ENCODE peak calls at places on chromosomes 1 and 21, in nine cellular contexts. V, D, A, O, E, K, U, S and J are unnamed samples. For H3K9me2 and H3K4me1, the result is how much of the 10 kb centered on the place peaks cover.

GRCh38 chr1:54464031-54464476 is 57.9 kb upstream of the SSBP3 start:
- DNase-seq in V (no peak), D (no peak), A (no peak), O (peak), E (no peak), K (no peak), U (no peak), S (peak), J (no peak)

GRCh38 chr1:223695014-223695413 is 17.3 kb upstream of the CAPN2 start:
- DNase-seq in V (no peak), D (no peak), A (peak), O (no peak), E (no peak), K (no peak), U (no peak), S (no peak), J (no peak)

GRCh38 chr1:24393892-24394291 is 19.7 kb downstream of the STPG1 start:
- DNase-seq in V (no peak), D (no peak), A (no peak), O (no peak), E (peak), K (no peak), U (peak), S (no peak), J (no peak)

GRCh38 chr21:29555601-29556000 is 256.9 kb downstream of the BACH1 start:
- DNase-seq in V (no peak), D (no peak), A (no peak), O (no peak), E (no peak), K (no peak), U (no peak), S (no peak), J (no peak)

GRCh38 chr1:2950926-2951305 is 70.4 kb upstream of the ACTRT2 start:
- DNase-seq in V (no peak), D (no peak), A (no peak), O (no peak), E (no peak), K (no peak), U (no peak), S (no peak), J (no peak)

GRCh38 chr1:245465666-245466065 is 310.9 kb downstream of the KIF26B start:
- DNase-seq in V (no peak), D (no peak), A (no peak), O (no peak), E (no peak), K (no peak), U (no peak), S (no peak), J (no peak)

GRCh38 chr1:5267603-5268235 is 613.3 kb downstream of the AJAP1 start:
- DNase-seq in V (no peak), D (no peak), A (no peak), O (no peak), E (no peak), K (no peak), U (no peak), S (peak), J (no peak)

GRCh38 chr1:39919545-39919944 is 17.8 kb upstream of the MYCL start:
- DNase-seq in V (peak), D (peak), A (peak), O (peak), E (peak), K (peak), U (peak), S (peak), J (peak)

GRCh38 chr1:4425892-4426291 is 228.5 kb upstream of the AJAP1 start:
- DNase-seq in V (no peak), D (no peak), A (peak), O (peak), E (no peak), K (peak), U (peak), S (peak), J (peak)

GRCh38 chr1:168439451-168440375 is 104.1 kb downstream of the XCL2 start:
- DNase-seq in V (peak), D (peak), A (peak), O (peak), E (peak), K (peak), U (peak), S (peak), J (peak)

GRCh38 chr1:206022766-206023165 is 929 bp downstream of the CTSE start:
- DNase-seq in V (no peak), D (no peak), A (no peak), O (no peak), E (no peak), K (no peak), U (no peak), S (no peak), J (no peak)

GRCh38 chr1:29584816-29585600 is 348.7 kb downstream of the PTPRU start:
- DNase-seq in V (no peak), D (no peak), A (no peak), O (no peak), E (no peak), K (no peak), U (peak), S (no peak), J (no peak)

GRCh38 chr1:66705100-66705499 is 47.2 kb upstream of the DYNLT5 start:
- DNase-seq in V (no peak), D (no peak), A (peak), O (no peak), E (no peak), K (no peak), U (no peak), S (no peak), J (no peak)

GRCh38 chr21:41641821-41642368 is 125.0 kb downstream of the RIPK4 start:
- DNase-seq in V (no peak), D (no peak), A (peak), O (no peak), E (peak), K (no peak), U (peak), S (no peak), J (no peak)

GRCh38 chr1:54121482-54122130 is 31.2 kb downstream of the CDCP2 start:
- DNase-seq in V (peak), D (peak), A (peak), O (peak), E (peak), K (peak), U (peak), S (peak), J (peak)

GRCh38 chr1:156151093-156151688 is 2.2 kb upstream of the SEMA4A start:
- DNase-seq in V (no peak), D (no peak), A (no peak), O (no peak), E (no peak), K (peak), U (peak), S (peak), J (peak)

GRCh38 chr1:203152158-203153034 is 23.2 kb downstream of the MYBPH start:
- DNase-seq in V (no peak), D (no peak), A (peak), O (no peak), E (peak), K (no peak), U (peak), S (no peak), J (no peak)

DNA sequence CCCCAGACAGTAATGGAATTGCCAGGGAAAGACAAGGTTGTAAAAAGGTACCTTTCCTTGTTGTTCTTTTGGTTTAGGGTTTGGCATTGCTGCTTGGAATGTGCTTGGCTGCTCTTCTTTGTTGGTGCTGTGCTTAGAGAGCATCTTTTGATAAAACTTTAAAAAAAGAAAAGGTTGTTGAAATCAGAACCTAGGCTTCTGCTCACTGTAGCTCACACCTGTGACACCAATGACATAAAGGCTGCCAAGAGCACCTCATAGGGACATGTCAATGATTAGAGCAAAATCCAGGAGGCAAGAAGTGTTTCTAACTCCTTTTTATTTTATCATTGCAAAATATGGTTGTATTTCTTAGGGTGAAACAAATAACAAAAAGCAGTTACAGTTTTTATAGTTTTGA is 28.9 kb downstream of the CLEC20A start:
- DNase-seq in V (no peak), D (no peak), A (no peak), O (no peak), E (no peak), K (no peak), U (no peak), S (no peak), J (no peak)
- H3K9me2 ChIP-seq in V (under half), D (under half), A (under half), O (under half), E (under half), K (under half), U (under half), S (under half), J (under half)

GRCh38 chr21:35227774-35228173 is 178.7 kb upstream of the RUNX1 start:
- DNase-seq in V (no peak), D (no peak), A (no peak), O (no peak), E (no peak), K (peak), U (no peak), S (peak), J (peak)

GRCh38 chr21:35223480-35224156 is 174.5 kb upstream of the RUNX1 start:
- DNase-seq in V (no peak), D (no peak), A (no peak), O (no peak), E (no peak), K (no peak), U (no peak), S (no peak), J (no peak)

GRCh38 chr21:35226960-35227741 is 178.0 kb upstream of the RUNX1 start:
- DNase-seq in V (no peak), D (no peak), A (no peak), O (no peak), E (no peak), K (peak), U (no peak), S (peak), J (peak)

GRCh38 chr21:35225573-35225972 is 176.5 kb upstream of the RUNX1 start:
- DNase-seq in V (no peak), D (no peak), A (no peak), O (no peak), E (no peak), K (no peak), U (no peak), S (no peak), J (no peak)

GRCh38 chr21:35226302-35226701 is 177.2 kb upstream of the RUNX1 start:
- DNase-seq in V (no peak), D (no peak), A (no peak), O (no peak), E (peak), K (no peak), U (peak), S (no peak), J (no peak)
- H3K4me1 ChIP-seq in V (under half), D (half or more), A (under half), O (under half), E (under half), K (half or more), U (under half), S (half or more), J (half or more)

GRCh38 chr1:14973773-14974172 is 179.8 kb upstream of the TMEM51 start:
- DNase-seq in V (no peak), D (no peak), A (no peak), O (no peak), E (no peak), K (no peak), U (no peak), S (no peak), J (no peak)

GRCh38 chr1:14976260-14976659 is 177.3 kb upstream of the TMEM51 start:
- DNase-seq in V (no peak), D (no peak), A (no peak), O (no peak), E (no peak), K (no peak), U (no peak), S (no peak), J (no peak)

GRCh38 chr1:14972107-14972506 is 181.4 kb upstream of the TMEM51 start:
- DNase-seq in V (no peak), D (no peak), A (no peak), O (no peak), E (no peak), K (no peak), U (no peak), S (no peak), J (no peak)

GRCh38 chr1:14975119-14975518 is 178.4 kb upstream of the TMEM51 start:
- DNase-seq in V (no peak), D (no peak), A (no peak), O (no peak), E (no peak), K (no peak), U (no peak), S (no peak), J (no peak)

GRCh38 chr1:14974361-14974760 is 179.2 kb upstream of the TMEM51 start:
- DNase-seq in V (no peak), D (no peak), A (no peak), O (no peak), E (no peak), K (no peak), U (no peak), S (no peak), J (no peak)
- H3K4me3 ChIP-seq in V (no peak), D (no peak), A (no peak), O (no peak), E (no peak), K (no peak), U (no peak), S (no peak), J (no peak)

DNA sequence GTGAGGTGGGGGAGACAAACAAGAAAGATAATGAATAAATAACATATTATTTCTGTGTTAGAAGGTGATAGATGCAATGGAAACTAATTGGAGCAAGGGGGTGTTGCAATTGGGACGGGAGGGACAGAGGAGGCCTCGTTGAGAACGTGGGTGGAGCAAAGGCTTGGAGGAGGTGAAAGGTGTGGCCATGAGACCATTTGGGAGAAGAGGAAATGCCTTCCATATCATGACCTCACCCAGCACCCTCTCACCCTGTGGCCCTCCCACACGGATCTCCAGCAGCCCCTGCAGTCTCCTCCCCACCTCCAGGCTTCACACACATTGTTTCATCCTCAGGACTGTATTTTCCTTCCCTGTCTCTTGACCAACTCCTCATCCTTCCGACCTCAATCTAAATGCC is 85.3 kb upstream of the ARHGAP29 start:
- DNase-seq in V (peak), D (peak), A (no peak), O (no peak), E (peak), K (no peak), U (peak), S (no peak), J (no peak)
- H3K9me2 ChIP-seq in V (under half), D (under half), A (under half), O (under half), E (under half), K (under half), U (under half), S (under half), J (under half)

GRCh38 chr1:150065184-150065871 is 2.2 kb upstream of the VPS45 start:
- DNase-seq in V (no peak), D (peak), A (no peak), O (no peak), E (peak), K (no peak), U (peak), S (no peak), J (no peak)
- H3K4me1 ChIP-seq in V (under half), D (under half), A (under half), O (under half), E (under half), K (under half), U (under half), S (under half), J (under half)

GRCh38 chr1:22089787-22090186 is 37.3 kb downstream of the CDC42 start:
- DNase-seq in V (peak), D (no peak), A (no peak), O (no peak), E (no peak), K (no peak), U (no peak), S (no peak), J (no peak)
- H3K4me3 ChIP-seq in V (no peak), D (no peak), A (no peak), O (no peak), E (no peak), K (no peak), U (peak), S (no peak), J (no peak)